ENCODE peak calls at places on chromosomes 4 and X, in seven cellular contexts. H is GM23338, I is RWPE1, Z is adrenal gland, C is HepG2, G is colonic mucosa, U is testis. Q is an unnamed sample.

GRCh38 chr4:120517966-120518365 is 404.6 kb downstream of the PRDM5 start:
- DNase-seq in H (peak; percentile 39), I (peak; percentile 70), Z (peak; percentile 52), C (peak; percentile 9), G (peak; percentile 56), U (peak; percentile 46), Q (peak; percentile 61)

GRCh38 chr4:61770456-61770855 is 570.3 kb downstream of the ADGRL3 start:
- DNase-seq in H (peak; percentile 71), I (no peak), Z (no peak), C (no peak), G (no peak), U (no peak), Q (no peak)

GRCh38 chr4:169103966-169104412 is 93.9 kb upstream of the CBR4 start:
- DNase-seq in H (peak; percentile 85), I (peak; percentile 34), Z (no peak), C (no peak), G (no peak), U (peak; percentile 31), Q (no peak)

GRCh38 chr4:37715889-37716402 is 29.8 kb upstream of the RELL1 start:
- DNase-seq in H (no peak), I (peak; percentile 59), Z (no peak), C (no peak), G (peak; percentile 75), U (no peak), Q (no peak)

GRCh38 chr4:95450294-95450693 is 98.5 kb downstream of the UNC5C start:
- DNase-seq in H (no peak), I (no peak), Z (no peak), C (no peak), G (no peak), U (no peak), Q (no peak)

GRCh38 chr4:54945838-54946237 is 179.6 kb downstream of the KDR start:
- DNase-seq in H (no peak), I (no peak), Z (no peak), C (no peak), G (no peak), U (no peak), Q (no peak)

GRCh38 chr4:5892321-5893012 is 419 bp downstream of the CRMP1 start:
- DNase-seq in H (peak; percentile 57), I (no peak), Z (no peak), C (no peak), G (no peak), U (no peak), Q (no peak)

GRCh38 chr4:147492761-147493160 is 11.9 kb downstream of the EDNRA start:
- DNase-seq in H (no peak), I (no peak), Z (peak; percentile 36), C (no peak), G (no peak), U (no peak), Q (peak; percentile 59)

GRCh38 chr4:112706840-112707207 is 69.9 kb downstream of the LARP7 start:
- DNase-seq in H (no peak), I (no peak), Z (no peak), C (no peak), G (no peak), U (no peak), Q (no peak)

GRCh38 chr4:153152453-153153338 is 51.5 kb upstream of the TRIM2 start:
- DNase-seq in H (peak; percentile 53), I (no peak), Z (peak; percentile 42), C (no peak), G (peak; percentile 81), U (peak; percentile 47), Q (peak; percentile 85)

GRCh38 chrX:145825896-145826295 is 8.3 kb downstream of the SLITRK2 start:
- DNase-seq in H (peak; percentile 36), I (no peak), Z (peak; percentile 28), C (no peak), G (no peak), U (peak; percentile 65), Q (peak; percentile 19)

GRCh38 chr4:137390141-137390540 is 142.2 kb downstream of the PCDH18 start:
- DNase-seq in H (no peak), I (no peak), Z (no peak), C (no peak), G (no peak), U (no peak), Q (no peak)

GRCh38 chrX:19569121-19569805 is 54.0 kb upstream of the MAP3K15 start:
- DNase-seq in H (no peak), I (no peak), Z (no peak), C (peak; percentile 14), G (no peak), U (no peak), Q (no peak)

GRCh38 chrX:139932077-139932900 is 564 bp downstream of the ATP11C start:
- DNase-seq in H (peak; percentile 56), I (peak; percentile 18), Z (peak; percentile 40), C (no peak), G (peak; percentile 47), U (peak; percentile 39), Q (peak; percentile 37)

GRCh38 chr4:125315571-125316390 is 1.0 kb downstream of the FAT4 start:
- DNase-seq in H (peak; percentile 75), I (peak; percentile 31), Z (peak; percentile 35), C (peak; percentile 18), G (peak; percentile 23), U (peak; percentile 57), Q (peak; percentile 73)

GRCh38 chr4:107824367-107825071 is at the start of gene SGMS2:
- DNase-seq in H (peak; percentile 69), I (peak; percentile 91), Z (peak; percentile 93), C (peak; percentile 55), G (peak; percentile 91), U (peak; percentile 84), Q (peak; percentile 86)

GRCh38 chr4:127244515-127244914 is 388.2 kb upstream of the INTU start:
- DNase-seq in H (no peak), I (no peak), Z (no peak), C (no peak), G (no peak), U (no peak), Q (no peak)

GRCh38 chr4:111268769-111269414 is 646.0 kb upstream of the PITX2 start:
- DNase-seq in H (no peak), I (no peak), Z (no peak), C (no peak), G (no peak), U (no peak), Q (peak; percentile 2)

GRCh38 chr4:126440297-126440696 is 1125.5 kb downstream of the FAT4 start:
- DNase-seq in H (no peak), I (no peak), Z (no peak), C (no peak), G (no peak), U (no peak), Q (no peak)

GRCh38 chrX:40579880-40580536 is 762 bp upstream of the ATP6AP2 start:
- DNase-seq in H (peak; percentile 51), I (no peak), Z (no peak), C (no peak), G (no peak), U (no peak), Q (no peak)

GRCh38 chr4:29541757-29542156 is 1178.4 kb upstream of the PCDH7 start:
- DNase-seq in H (no peak), I (no peak), Z (no peak), C (no peak), G (no peak), U (no peak), Q (no peak)
- H3K27ac ChIP-seq in H (no peak overlapping the region), I (no peak overlapping the region), Z (no peak overlapping the region), C (no peak overlapping the region), G (no peak overlapping the region), U (no peak overlapping the region), Q (no peak overlapping the region)

GRCh38 chr4:186193851-186194250 is 2.5 kb downstream of the CYP4V2 start:
- DNase-seq in H (no peak), I (no peak), Z (no peak), C (no peak), G (no peak), U (no peak), Q (no peak)

GRCh38 chr4:186191266-186192067 is at the start of gene CYP4V2:
- DNase-seq in H (peak; percentile 88), I (peak; percentile 67), Z (peak; percentile 81), C (peak; percentile 60), G (peak; percentile 87), U (peak; percentile 80), Q (peak; percentile 85)

GRCh38 chr4:186189656-186190055 is 1.7 kb upstream of the CYP4V2 start:
- DNase-seq in H (peak; percentile 2), I (no peak), Z (no peak), C (no peak), G (no peak), U (no peak), Q (no peak)

GRCh38 chr4:186190456-186191265 is 706 bp upstream of the CYP4V2 start:
- DNase-seq in H (peak; percentile 50), I (peak; percentile 36), Z (no peak), C (no peak), G (peak; percentile 53), U (peak; percentile 46), Q (peak; percentile 68)

DNA sequence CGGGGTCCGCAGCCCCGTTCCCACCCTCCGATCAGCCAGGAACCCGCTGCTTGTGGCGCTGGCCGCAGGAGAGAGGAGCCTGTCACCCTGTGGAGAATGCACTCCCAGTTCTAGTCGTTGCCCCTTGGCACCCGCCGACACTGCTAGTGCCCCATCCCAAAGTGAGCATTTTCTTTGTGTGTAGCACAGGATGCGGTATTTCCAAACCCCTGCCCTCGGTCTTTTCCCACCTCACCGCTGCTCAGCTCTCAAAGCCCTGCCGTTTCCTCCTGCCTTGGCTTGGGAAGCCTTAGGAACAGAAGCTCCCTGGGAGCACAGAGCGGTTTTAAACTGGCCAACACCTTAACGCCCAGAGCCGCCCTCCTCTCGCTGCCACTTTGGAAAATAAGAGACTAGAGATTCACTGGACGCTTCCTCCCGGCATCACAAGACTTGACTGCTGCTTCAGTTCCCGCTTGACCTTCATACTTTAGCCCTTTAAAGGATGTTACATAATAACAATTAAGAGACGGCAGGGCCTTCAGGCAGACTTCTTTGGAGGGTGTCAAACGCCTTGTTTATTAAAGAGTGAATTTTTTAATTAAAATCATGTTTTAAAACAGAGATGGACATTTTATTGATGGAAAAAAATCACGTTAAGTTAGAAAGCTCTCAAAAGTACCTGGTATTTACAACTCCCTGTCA is 843 bp downstream of the CYP4V2 start:
- DNase-seq in H (peak; percentile 73), I (peak; percentile 46), Z (peak; percentile 62), C (peak; percentile 9), G (peak; percentile 54), U (peak; percentile 71), Q (peak; percentile 43)
- TF ChIP-seq CTCF in H (no peak), I (no peak), Z (no peak), C (no peak), G (no peak), U (no peak), Q (no peak)

GRCh38 chr4:1644906-1645657 is 39.0 kb downstream of the FAM53A start:
- DNase-seq in H (peak; percentile 47), I (peak; percentile 46), Z (no peak), C (no peak), G (no peak), U (no peak), Q (no peak)
- H3K27ac ChIP-seq in H (no peak overlapping the region), I (peak overlapping the region; percentile 51), Z (no peak overlapping the region), C (no peak overlapping the region), G (no peak overlapping the region), U (no peak overlapping the region), Q (no peak overlapping the region)

DNA sequence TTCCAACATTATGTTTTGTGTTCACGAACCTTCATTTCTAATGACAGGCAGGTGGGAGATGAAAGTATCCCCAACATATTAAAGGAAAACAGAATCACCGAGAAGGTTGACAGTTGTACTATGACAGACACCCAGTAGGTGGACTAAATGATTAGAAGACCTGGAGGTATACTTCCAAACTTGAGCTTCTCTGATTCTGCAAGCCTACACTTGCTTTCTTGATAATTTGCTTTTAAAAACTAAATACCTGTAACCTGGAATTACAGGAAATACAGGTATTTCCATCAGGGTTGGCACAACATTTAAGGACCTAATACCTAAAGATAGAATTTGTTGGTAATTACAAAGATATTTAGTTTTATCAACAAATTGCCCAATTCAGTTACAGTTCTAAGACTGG is 43.4 kb downstream of the C4orf51 start:
- DNase-seq in H (no peak), I (peak; percentile 53), Z (no peak), C (no peak), G (no peak), U (no peak), Q (no peak)
- TF ChIP-seq CTCF in H (no peak), I (no peak), Z (no peak), C (no peak), G (no peak), U (no peak), Q (no peak)